ENCODE peak calls at places on chromosome 22, in four cellular contexts. G is AG04450, Y is epithelial cell of esophagus, F is upper lobe of right lung. X is an unnamed sample.

GRCh38 chr22:43260818-43261217 is 73.9 kb upstream of the TTLL12 start:
- DNase-seq in Y (no peak), F (no peak), G (no peak), X (no peak)

GRCh38 chr22:46563381-46564083 is 26.1 kb upstream of the CELSR1 start:
- DNase-seq in G (no peak), F (peak; percentile 90), Y (peak; percentile 63), X (peak; percentile 66)

GRCh38 chr22:41943661-41944209 is 3.2 kb downstream of the CENPM start:
- DNase-seq in F (no peak), Y (peak; percentile 60), G (no peak), X (no peak)

GRCh38 chr22:19520007-19520406 is 4.2 kb downstream of the CLDN5 start:
- DNase-seq in Y (no peak), G (no peak), F (no peak), X (no peak)

GRCh38 chr22:31530816-31531180 is 34.5 kb downstream of the SFI1 start:
- DNase-seq in G (no peak), F (no peak), Y (no peak), X (no peak)

GRCh38 chr22:41445171-41446056 is 1.2 kb downstream of the TOB2 start:
- DNase-seq in G (no peak), Y (peak; percentile 30), F (no peak), X (peak; percentile 47)

GRCh38 chr22:43345761-43346261 is 2.6 kb upstream of the SCUBE1 start:
- DNase-seq in G (no peak), Y (no peak), F (peak; percentile 42), X (peak; percentile 4)

GRCh38 chr22:19566599-19567382 is 42.6 kb upstream of the CLDN5 start:
- DNase-seq in F (no peak), Y (no peak), G (no peak), X (no peak)

GRCh38 chr22:26707581-26707980 is 50.2 kb downstream of the MIAT start:
- DNase-seq in G (no peak), F (no peak), Y (peak; percentile 72), X (no peak)

GRCh38 chr22:43531651-43532050 is 119.8 kb downstream of the MPPED1 start:
- DNase-seq in Y (no peak), F (no peak), G (no peak), X (no peak)

GRCh38 chr22:22692707-22693530 is 48.5 kb downstream of the GGTLC2 start:
- DNase-seq in F (no peak), G (no peak), Y (peak; percentile 13), X (peak; percentile 86)

GRCh38 chr22:25368271-25368670 is 148.8 kb downstream of the CRYBB2 start:
- DNase-seq in Y (peak; percentile 65), G (peak; percentile 24), F (no peak), X (peak; percentile 69)

GRCh38 chr22:28899199-28899853 is 16.0 kb downstream of the ZNRF3 start:
- DNase-seq in Y (peak; percentile 72), G (no peak), F (no peak), X (peak; percentile 70)

GRCh38 chr22:30078320-30079311 is 1.6 kb upstream of the HORMAD2 start:
- DNase-seq in G (no peak), F (peak; percentile 80), Y (peak; percentile 46), X (no peak)

GRCh38 chr22:24554316-24555159 is at the start of gene GUCD1:
- DNase-seq in F (no peak), G (no peak), Y (peak; percentile 27), X (peak; percentile 25)

GRCh38 chr22:23495614-23496444 is 84.3 kb downstream of the IGLL1 start:
- DNase-seq in Y (no peak), G (no peak), F (peak; percentile 46), X (no peak)

GRCh38 chr22:42368379-42369249 is 63.6 kb downstream of the NFAM1 start:
- DNase-seq in G (no peak), Y (no peak), F (no peak), X (no peak)

GRCh38 chr22:22817468-22818201 is 70.0 kb upstream of the IGLL5 start:
- DNase-seq in G (no peak), Y (no peak), F (no peak), X (no peak)

GRCh38 chr22:21837184-21837979 is 30.1 kb downstream of the MAPK1 start:
- DNase-seq in F (no peak), G (peak; percentile 73), Y (peak; percentile 80), X (peak; percentile 61)

GRCh38 chr22:30390974-30391691 is 3.9 kb upstream of the RNF215 start:
- DNase-seq in Y (peak; percentile 82), G (peak; percentile 41), F (peak; percentile 83), X (peak; percentile 85)

GRCh38 chr22:50739894-50740293 is 1.9 kb downstream of the ACR start:
- DNase-seq in Y (no peak), F (peak; percentile 60), G (no peak), X (no peak)

GRCh38 chr22:20785415-20785814 is 11.5 kb downstream of the SERPIND1 start:
- DNase-seq in Y (no peak), G (no peak), F (no peak), X (no peak)

GRCh38 chr22:35522571-35523149 is 18.0 kb upstream of the RASD2 start:
- DNase-seq in Y (no peak), F (no peak), G (no peak), X (no peak)

GRCh38 chr22:35524966-35525686 is 15.5 kb upstream of the RASD2 start:
- DNase-seq in Y (no peak), G (no peak), F (no peak), X (no peak)

GRCh38 chr22:35525687-35526332 is 14.8 kb upstream of the RASD2 start:
- DNase-seq in G (no peak), Y (no peak), F (no peak), X (no peak)

GRCh38 chr22:35521358-35522264 is 19.0 kb upstream of the RASD2 start:
- DNase-seq in F (no peak), Y (peak; percentile 72), G (no peak), X (no peak)

DNA sequence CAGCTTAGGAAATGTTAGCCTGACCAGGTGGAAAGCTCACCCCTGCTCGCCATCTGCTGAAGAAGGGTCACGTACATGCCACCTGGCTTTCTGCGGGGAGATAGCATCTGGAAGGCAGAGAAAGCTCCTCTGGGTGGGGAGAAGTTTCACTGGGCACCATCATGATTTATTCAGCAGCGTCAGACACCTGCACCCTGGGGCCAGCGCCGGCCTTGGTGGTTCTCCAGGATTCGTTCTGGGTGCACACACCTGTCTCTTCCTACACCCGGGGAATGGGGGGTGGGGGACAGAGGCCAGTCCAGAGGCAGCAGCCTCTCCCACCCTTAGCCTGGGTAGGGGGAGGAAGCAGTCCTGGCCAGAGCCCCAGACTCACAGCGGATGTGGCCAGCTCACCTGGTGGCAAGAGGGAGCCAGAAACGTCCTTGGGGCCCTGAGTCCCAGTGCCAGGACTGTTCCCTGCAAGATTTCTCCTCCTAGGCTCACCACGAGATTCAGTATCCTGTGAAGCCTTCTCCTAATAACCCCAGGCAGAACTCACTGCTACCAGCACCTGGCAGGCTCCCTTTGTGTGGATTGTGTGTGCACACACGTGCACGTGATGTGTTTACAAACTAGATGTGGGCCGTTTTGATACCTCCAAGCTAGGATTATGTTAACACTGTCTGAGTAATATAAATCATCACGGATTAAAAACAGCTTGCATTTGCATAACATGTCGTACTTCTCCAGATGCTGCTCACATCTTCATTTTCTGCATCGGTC is 17.3 kb upstream of the RASD2 start:
- DNase-seq in G (no peak), F (no peak), Y (peak; percentile 23), X (no peak)
- TF ChIP-seq CTCF in G (no peak), F (no peak), Y (no peak), X (no peak)

GRCh38 chr22:18070556-18071306 is 7.1 kb upstream of the PEX26 start:
- DNase-seq in F (peak; percentile 25), G (no peak), Y (peak; percentile 93), X (no peak)
- TF ChIP-seq CTCF in F (no peak), G (peak; percentile 30), Y (peak; percentile 50), X (no peak)

GRCh38 chr22:37476389-37477329 is 9.5 kb downstream of the MFNG start:
- DNase-seq in Y (no peak), G (no peak), F (no peak), X (no peak)
- TF ChIP-seq CTCF in Y (no peak), G (no peak), F (no peak), X (no peak)

DNA sequence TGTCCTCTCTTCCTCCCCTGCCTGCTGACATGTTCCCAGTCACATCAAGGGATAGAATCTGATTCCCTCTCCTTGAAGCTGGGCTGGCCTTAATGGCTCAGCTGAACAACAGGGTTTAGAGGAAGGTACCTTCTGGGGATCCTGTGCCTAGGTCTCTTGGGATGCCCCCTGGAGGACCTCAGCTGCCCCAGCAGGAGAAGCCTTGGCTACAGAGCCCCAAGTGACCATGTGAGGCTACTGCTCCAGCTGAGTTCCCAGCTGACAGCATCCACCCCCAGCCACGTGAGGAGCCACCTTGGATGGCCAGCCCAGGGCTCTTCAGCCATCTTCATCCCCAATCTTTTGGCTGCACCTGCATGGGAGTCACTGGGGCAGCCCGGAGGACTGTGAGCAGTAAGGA is 1499.3 kb downstream of the TBC1D22A start:
- DNase-seq in Y (no peak), F (no peak), G (no peak), X (no peak)
- TF ChIP-seq CTCF in Y (no peak), F (no peak), G (no peak), X (no peak)

GRCh38 chr22:17896552-17896951 is 122.3 kb upstream of the BID start:
- DNase-seq in G (no peak), F (no peak), Y (no peak), X (no peak)
- TF ChIP-seq CTCF in G (peak; percentile 56), F (peak; percentile 20), Y (peak; percentile 36), X (peak; percentile 21)

GRCh38 chr22:44669725-44670027 is 32.3 kb upstream of the PRR5 start:
- DNase-seq in F (no peak), Y (peak; percentile 18), G (no peak), X (no peak)
- TF ChIP-seq CTCF in F (peak; percentile 22), Y (peak; percentile 32), G (peak; percentile 59), X (no peak)

DNA sequence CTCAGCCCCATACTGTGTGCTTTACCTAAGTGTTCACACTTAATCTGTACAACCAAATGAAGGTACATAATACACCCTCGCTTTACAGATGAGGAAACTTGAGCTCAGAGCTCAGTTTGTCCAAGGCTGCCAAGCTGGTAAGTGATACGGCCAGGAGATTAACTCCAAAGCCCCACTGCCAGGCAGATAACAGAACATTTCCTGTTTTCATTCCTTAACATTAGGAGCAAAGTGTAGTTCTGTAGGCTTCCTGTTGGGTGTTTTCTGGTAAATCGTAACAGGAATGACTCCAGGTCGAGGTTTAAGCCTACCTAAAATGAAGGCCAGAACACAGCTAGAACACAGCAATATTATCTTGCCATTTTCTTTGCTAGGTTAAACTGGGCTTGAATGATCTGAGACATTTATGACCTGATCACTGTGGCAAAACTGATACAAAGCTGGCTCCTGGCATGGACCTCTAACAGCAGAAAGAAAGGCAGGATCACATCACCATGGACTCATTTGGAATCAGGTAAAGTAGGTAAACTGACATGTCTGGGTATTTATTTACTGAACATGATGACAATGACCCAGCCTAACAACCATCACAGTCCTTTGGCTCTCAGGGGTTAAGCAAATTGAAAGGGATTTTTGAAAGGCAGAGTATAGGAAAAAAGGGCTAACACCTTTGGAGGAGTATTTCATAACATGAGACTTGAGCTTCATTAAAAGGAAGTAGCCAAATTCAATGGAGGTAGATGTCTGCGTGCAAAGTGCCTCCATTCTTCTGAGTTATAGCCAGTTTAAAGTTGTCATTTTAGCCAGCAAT is 3.9 kb upstream of the NUP50 start:
- DNase-seq in F (no peak), G (no peak), Y (no peak), X (peak; percentile 43)
- TF ChIP-seq CTCF in F (peak; percentile 12), G (peak; percentile 23), Y (no peak), X (no peak)

GRCh38 chr22:44828193-44828592 is 75.8 kb downstream of the ARHGAP8 start:
- DNase-seq in G (no peak), Y (no peak), F (no peak), X (peak; percentile 21)
- TF ChIP-seq CTCF in G (peak; percentile 48), Y (peak; percentile 50), F (peak; percentile 37), X (peak; percentile 70)

X was measured in MCF 10A.